ENCODE peak calls at places on chromosome 6, in nine cellular contexts. C is skeletal muscle cell; T is AG09309; X is cardiac fibroblast; L is dorsolateral prefrontal cortex; A is PC-3; B is heart right ventricle; V is CD8-positive, alpha-beta memory T cell; Y is bronchial epithelial cell. P is an unnamed sample.

GRCh38 chr6:88166901-88167624 is 916 bp upstream of the CNR1 start:
- DNase-seq in C (no peak), T (no peak), X (no peak), L (peak), A (no peak), B (no peak), V (no peak), Y (no peak), P (no peak)

GRCh38 chr6:6224933-6225486 is 95.5 kb downstream of the F13A1 start:
- DNase-seq in C (no peak), T (no peak), X (no peak), L (no peak), A (peak), B (no peak), V (no peak), Y (no peak), P (no peak)

GRCh38 chr6:36269834-36270705 is at the start of gene PNPLA1:
- DNase-seq in C (no peak), T (no peak), X (no peak), L (no peak), A (no peak), B (no peak), V (no peak), Y (peak), P (no peak)

GRCh38 chr6:116388924-116389323 is 18.2 kb downstream of the DSE start:
- DNase-seq in C (no peak), T (no peak), X (no peak), L (no peak), A (no peak), B (no peak), V (no peak), Y (no peak), P (no peak)

GRCh38 chr6:36095497-36096391 is 34.6 kb upstream of the MAPK13 start:
- DNase-seq in C (no peak), T (no peak), X (no peak), L (no peak), A (no peak), B (no peak), V (no peak), Y (no peak), P (no peak)

GRCh38 chr6:4180653-4181255 is 45.4 kb upstream of the ECI2 start:
- DNase-seq in C (peak), T (peak), X (peak), L (no peak), A (peak), B (no peak), V (no peak), Y (peak), P (peak)

GRCh38 chr6:90406142-90406794 is 109.6 kb upstream of the BACH2 start:
- DNase-seq in C (peak), T (no peak), X (peak), L (no peak), A (peak), B (no peak), V (no peak), Y (peak), P (no peak)

GRCh38 chr6:119986934-119987549 is 637.5 kb upstream of the MAN1A1 start:
- DNase-seq in C (no peak), T (no peak), X (no peak), L (no peak), A (no peak), B (no peak), V (no peak), Y (no peak), P (no peak)

GRCh38 chr6:98775205-98775604 is 59.2 kb upstream of the POU3F2 start:
- DNase-seq in C (no peak), T (no peak), X (no peak), L (no peak), A (no peak), B (no peak), V (no peak), Y (no peak), P (no peak)

GRCh38 chr6:79894939-79895338 is 52.4 kb downstream of the ELOVL4 start:
- DNase-seq in C (no peak), T (no peak), X (peak), L (no peak), A (peak), B (no peak), V (no peak), Y (peak), P (no peak)

GRCh38 chr6:50905297-50905696 is 86.6 kb downstream of the TFAP2B start:
- DNase-seq in C (no peak), T (no peak), X (no peak), L (no peak), A (peak), B (no peak), V (no peak), Y (peak), P (no peak)

GRCh38 chr6:127641905-127642304 is 64.9 kb downstream of the C6orf58 start:
- DNase-seq in C (no peak), T (peak), X (peak), L (no peak), A (peak), B (no peak), V (no peak), Y (peak), P (no peak)

GRCh38 chr6:143339223-143339622 is 111.3 kb downstream of the ADAT2 start:
- DNase-seq in C (no peak), T (no peak), X (no peak), L (no peak), A (peak), B (no peak), V (no peak), Y (peak), P (no peak)

GRCh38 chr6:107585815-107586435 is 96.0 kb downstream of the SOBP start:
- DNase-seq in C (no peak), T (no peak), X (no peak), L (peak), A (no peak), B (no peak), V (no peak), Y (no peak), P (no peak)

GRCh38 chr6:90294989-90295853 is 1.4 kb downstream of the BACH2 start:
- DNase-seq in C (no peak), T (no peak), X (peak), L (peak), A (peak), B (peak), V (peak), Y (peak), P (no peak)

GRCh38 chr6:41581381-41581991 is 35.3 kb downstream of the FOXP4 start:
- DNase-seq in C (peak), T (no peak), X (peak), L (no peak), A (peak), B (peak), V (no peak), Y (peak), P (no peak)

GRCh38 chr6:131548441-131548840 is 24.6 kb upstream of the ARG1 start:
- DNase-seq in C (no peak), T (no peak), X (no peak), L (no peak), A (no peak), B (no peak), V (no peak), Y (no peak), P (no peak)

GRCh38 chr6:147407571-147407970 is 100.9 kb upstream of the SAMD5 start:
- DNase-seq in C (no peak), T (no peak), X (no peak), L (no peak), A (no peak), B (no peak), V (no peak), Y (no peak), P (no peak)

GRCh38 chr6:56549014-56549413 is 93.7 kb downstream of the DST start:
- DNase-seq in C (no peak), T (no peak), X (peak), L (no peak), A (peak), B (no peak), V (no peak), Y (peak), P (no peak)

GRCh38 chr6:73062837-73063236 is 162.5 kb downstream of the KHDC1L start:
- DNase-seq in C (no peak), T (no peak), X (no peak), L (no peak), A (no peak), B (no peak), V (no peak), Y (no peak), P (no peak)

GRCh38 chr6:2085657-2086056 is 159.7 kb downstream of the GMDS start:
- DNase-seq in C (no peak), T (no peak), X (no peak), L (no peak), A (peak), B (no peak), V (no peak), Y (peak), P (no peak)

GRCh38 chr6:75526502-75527127 is 33.0 kb upstream of the FILIP1 start:
- DNase-seq in C (peak), T (peak), X (peak), L (peak), A (peak), B (peak), V (peak), Y (peak), P (peak)

GRCh38 chr6:33771342-33772113 is 17.4 kb downstream of the LEMD2 start:
- DNase-seq in C (peak), T (peak), X (peak), L (peak), A (peak), B (peak), V (peak), Y (peak), P (no peak)

GRCh38 chr6:4550227-4550597 is 226.0 kb upstream of the CDYL start:
- DNase-seq in C (no peak), T (no peak), X (no peak), L (no peak), A (no peak), B (no peak), V (no peak), Y (no peak), P (no peak)

GRCh38 chr6:56999049-56999448 is 44.1 kb downstream of the BEND6 start:
- DNase-seq in C (no peak), T (no peak), X (no peak), L (no peak), A (no peak), B (no peak), V (no peak), Y (peak), P (no peak)

GRCh38 chr6:143490244-143490643 is 21.3 kb downstream of the FUCA2 start:
- DNase-seq in C (no peak), T (no peak), X (no peak), L (no peak), A (no peak), B (no peak), V (no peak), Y (no peak), P (no peak)

GRCh38 chr6:68256391-68256790 is 378.7 kb upstream of the ADGRB3 start:
- DNase-seq in C (no peak), T (no peak), X (no peak), L (no peak), A (no peak), B (no peak), V (no peak), Y (no peak), P (no peak)

GRCh38 chr6:39173276-39173675 is 56.0 kb downstream of the KCNK5 start:
- DNase-seq in C (no peak), T (no peak), X (no peak), L (no peak), A (no peak), B (no peak), V (no peak), Y (no peak), P (no peak)

GRCh38 chr6:121851056-121851455 is 415.6 kb downstream of the GJA1 start:
- DNase-seq in C (no peak), T (no peak), X (no peak), L (no peak), A (no peak), B (no peak), V (no peak), Y (no peak), P (no peak)

GRCh38 chr6:129498556-129498940 is 211.4 kb downstream of the ARHGAP18 start:
- DNase-seq in C (no peak), T (no peak), X (peak), L (no peak), A (peak), B (no peak), V (no peak), Y (peak), P (no peak)

GRCh38 chr6:135658916-135659315 is 161.4 kb upstream of the AHI1 start:
- DNase-seq in C (no peak), T (no peak), X (no peak), L (no peak), A (no peak), B (no peak), V (no peak), Y (no peak), P (no peak)

GRCh38 chr6:17957904-17958303 is 29.5 kb downstream of the KIF13A start:
- DNase-seq in C (no peak), T (no peak), X (no peak), L (no peak), A (no peak), B (no peak), V (no peak), Y (no peak), P (no peak)

GRCh38 chr6:11197175-11197535 is 35.3 kb downstream of the NEDD9 start:
- DNase-seq in C (peak), T (peak), X (peak), L (no peak), A (no peak), B (no peak), V (no peak), Y (no peak), P (no peak)

GRCh38 chr6:150535818-150536220 is 63.9 kb upstream of the PLEKHG1 start:
- DNase-seq in C (no peak), T (no peak), X (no peak), L (no peak), A (no peak), B (no peak), V (no peak), Y (no peak), P (no peak)

GRCh38 chr6:89385156-89385667 is 26.9 kb downstream of the RRAGD start:
- DNase-seq in C (no peak), T (no peak), X (peak), L (no peak), A (peak), B (no peak), V (no peak), Y (peak), P (no peak)

DNA sequence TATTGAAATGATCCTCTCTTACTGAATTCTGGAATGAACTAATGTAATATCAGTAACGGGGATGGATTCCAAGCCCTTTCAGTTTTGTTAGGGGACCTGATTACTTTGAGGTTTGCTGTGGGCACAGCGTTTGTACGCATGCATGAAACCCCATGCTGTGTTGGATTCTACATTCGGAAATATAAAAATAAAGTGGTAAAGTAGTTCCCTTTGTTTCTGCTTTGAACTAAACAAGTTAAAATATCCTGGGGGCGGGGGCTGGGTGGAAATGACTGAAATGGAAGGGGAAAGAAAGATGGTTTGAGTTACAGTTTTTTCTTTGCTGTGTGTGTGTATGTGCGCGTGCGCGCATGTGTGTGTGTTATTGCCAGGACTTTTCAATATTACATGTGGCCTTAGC is 196.5 kb upstream of the OPRM1 start:
- DNase-seq in C (no peak), T (no peak), X (no peak), L (no peak), A (no peak), B (no peak), V (no peak), Y (no peak), P (no peak)
- H3K4me3 ChIP-seq in C (no peak), T (no peak), X (no peak), L (no peak), A (no peak), B (no peak), V (no peak), Y (no peak), P (no peak)

GRCh38 chr6:108838101-108838717 is 10.0 kb upstream of the ARMC2 start:
- DNase-seq in C (no peak), T (no peak), X (no peak), L (no peak), A (peak), B (no peak), V (no peak), Y (peak), P (no peak)
- H3K4me3 ChIP-seq in C (no peak), T (no peak), X (no peak), L (no peak), A (no peak), B (no peak), V (no peak), Y (no peak), P (no peak)

GRCh38 chr6:12266571-12266970 is 23.6 kb upstream of the EDN1 start:
- DNase-seq in C (peak), T (no peak), X (peak), L (no peak), A (peak), B (no peak), V (no peak), Y (peak), P (no peak)
- H3K4me3 ChIP-seq in C (no peak), T (no peak), X (no peak), L (no peak), A (peak), B (no peak), V (no peak), Y (no peak), P (no peak)

DNA sequence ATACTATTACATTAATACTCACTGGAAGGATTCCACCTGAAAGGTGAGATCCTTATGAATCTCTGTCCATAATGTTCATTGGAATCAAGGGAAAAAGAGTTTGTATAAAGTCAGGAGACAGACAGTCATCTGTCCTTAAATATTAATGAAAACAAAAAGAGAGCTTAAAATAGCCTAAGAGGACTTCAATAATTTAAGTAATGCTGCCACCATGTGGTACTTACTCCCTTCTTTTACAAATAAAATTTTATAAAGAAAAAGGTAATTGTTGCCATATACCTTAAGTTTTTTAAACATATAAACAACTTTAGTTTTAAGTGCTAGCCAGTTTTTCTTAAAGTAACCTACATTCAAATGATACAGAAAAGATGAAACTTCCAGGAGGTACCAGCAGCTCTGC is 5.1 kb downstream of the BLOC1S5 start:
- DNase-seq in C (no peak), T (no peak), X (peak), L (no peak), A (peak), B (no peak), V (no peak), Y (peak), P (no peak)
- H3K4me3 ChIP-seq in C (no peak), T (no peak), X (no peak), L (no peak), A (no peak), B (no peak), V (no peak), Y (no peak), P (no peak)

GRCh38 chr6:43096451-43097097 is 20.5 kb downstream of the PTK7 start:
- DNase-seq in C (no peak), T (peak), X (peak), L (no peak), A (peak), B (no peak), V (no peak), Y (peak), P (no peak)

GRCh38 chr6:43097502-43097901 is 21.4 kb downstream of the PTK7 start:
- DNase-seq in C (no peak), T (no peak), X (no peak), L (no peak), A (no peak), B (no peak), V (no peak), Y (no peak), P (no peak)

GRCh38 chr6:43097098-43097489 is 21.0 kb downstream of the PTK7 start:
- DNase-seq in C (no peak), T (no peak), X (no peak), L (no peak), A (peak), B (no peak), V (no peak), Y (no peak), P (no peak)

GRCh38 chr6:43093361-43094289 is 17.5 kb downstream of the PTK7 start:
- DNase-seq in C (no peak), T (peak), X (peak), L (no peak), A (no peak), B (peak), V (no peak), Y (peak), P (no peak)

GRCh38 chr6:43095939-43096338 is 19.8 kb downstream of the PTK7 start:
- DNase-seq in C (no peak), T (no peak), X (no peak), L (no peak), A (no peak), B (no peak), V (no peak), Y (no peak), P (no peak)
- H3K4me3 ChIP-seq in C (no peak), T (no peak), X (no peak), L (no peak), A (peak), B (no peak), V (no peak), Y (peak), P (no peak)

GRCh38 chr6:156992396-156992795 is 215.2 kb downstream of the ARID1B start:
- DNase-seq in C (no peak), T (no peak), X (peak), L (no peak), A (no peak), B (peak), V (no peak), Y (no peak), P (no peak)
- H3K4me3 ChIP-seq in C (no peak), T (no peak), X (no peak), L (no peak), A (no peak), B (no peak), V (no peak), Y (no peak), P (no peak)

GRCh38 chr6:53792016-53792415 is 2.8 kb upstream of the LRRC1 start:
- DNase-seq in C (no peak), T (no peak), X (peak), L (no peak), A (no peak), B (no peak), V (no peak), Y (no peak), P (no peak)

GRCh38 chr6:53793318-53793975 is 1.4 kb upstream of the LRRC1 start:
- DNase-seq in C (no peak), T (no peak), X (peak), L (peak), A (peak), B (peak), V (peak), Y (peak), P (no peak)

GRCh38 chr6:53794720-53795253 is at the start of gene LRRC1:
- DNase-seq in C (peak), T (no peak), X (peak), L (peak), A (peak), B (peak), V (peak), Y (peak), P (peak)

GRCh38 chr6:53794073-53794719 is 609 bp upstream of the LRRC1 start:
- DNase-seq in C (peak), T (peak), X (peak), L (peak), A (peak), B (peak), V (peak), Y (peak), P (no peak)

GRCh38 chr6:53792973-53793317 is 1.9 kb upstream of the LRRC1 start:
- DNase-seq in C (no peak), T (no peak), X (no peak), L (no peak), A (no peak), B (no peak), V (no peak), Y (no peak), P (no peak)
- H3K4me3 ChIP-seq in C (peak), T (peak), X (peak), L (peak), A (peak), B (peak), V (peak), Y (peak), P (no peak)

GRCh38 chr6:40524797-40525584 is 62.2 kb downstream of the LRFN2 start:
- DNase-seq in C (no peak), T (no peak), X (no peak), L (no peak), A (no peak), B (no peak), V (no peak), Y (no peak), P (no peak)
- H3K4me3 ChIP-seq in C (no peak), T (no peak), X (no peak), L (no peak), A (no peak), B (no peak), V (no peak), Y (no peak), P (no peak)

GRCh38 chr6:93222071-93222851 is 197.1 kb downstream of the EPHA7 start:
- DNase-seq in C (no peak), T (no peak), X (no peak), L (no peak), A (no peak), B (peak), V (no peak), Y (no peak), P (no peak)
- H3K4me3 ChIP-seq in C (no peak), T (no peak), X (no peak), L (no peak), A (no peak), B (no peak), V (no peak), Y (no peak), P (no peak)